ENCODE peak calls at places on chromosomes 6 and 20, in four cellular contexts. E is prostate gland; T is foreskin fibroblast; S is CD8-positive, alpha-beta memory T cell. H is an unnamed sample.

GRCh38 chr20:48769111-48769879 is 58.5 kb downstream of the PREX1 start:
- DNase-seq in E (no peak), T (no peak), S (peak), H (no peak)

GRCh38 chr20:61166324-61166723 is 85.7 kb upstream of the CDH4 start:
- DNase-seq in E (no peak), T (peak), S (no peak), H (no peak)

GRCh38 chr6:143332153-143332845 is 118.2 kb downstream of the ADAT2 start:
- DNase-seq in E (no peak), T (no peak), S (no peak), H (no peak)

GRCh38 chr6:148548065-148548748 is 198.6 kb upstream of the UST start:
- DNase-seq in E (no peak), T (peak), S (no peak), H (no peak)

GRCh38 chr20:4063631-4064030 is 48.3 kb upstream of the RNF24 start:
- DNase-seq in E (no peak), T (peak), S (no peak), H (no peak)

GRCh38 chr6:129730477-129731165 is 20.6 kb upstream of the ARHGAP18 start:
- DNase-seq in E (peak), T (peak), S (no peak), H (no peak)

GRCh38 chr6:96450082-96450759 is 71.4 kb upstream of the UFL1 start:
- DNase-seq in E (no peak), T (no peak), S (no peak), H (no peak)

GRCh38 chr20:41444821-41445220 is 78.2 kb upstream of the EMILIN3 start:
- DNase-seq in E (no peak), T (no peak), S (no peak), H (no peak)

GRCh38 chr20:38167851-38168760 is 3.0 kb upstream of the TGM2 start:
- DNase-seq in E (no peak), T (peak), S (no peak), H (peak)

GRCh38 chr6:15754035-15754705 is 91.3 kb upstream of the DTNBP1 start:
- DNase-seq in E (no peak), T (peak), S (no peak), H (no peak)
- H3K4me3 ChIP-seq in E (no peak), T (no peak), S (no peak), H (no peak)

GRCh38 chr20:54019585-54019984 is 50.8 kb downstream of the BCAS1 start:
- DNase-seq in E (no peak), T (no peak), S (no peak), H (no peak)

GRCh38 chr20:54020348-54020747 is 50.0 kb downstream of the BCAS1 start:
- DNase-seq in E (no peak), T (no peak), S (no peak), H (no peak)

GRCh38 chr20:54015496-54015895 is 54.9 kb downstream of the BCAS1 start:
- DNase-seq in E (no peak), T (no peak), S (no peak), H (no peak)

GRCh38 chr20:54019127-54019526 is 51.3 kb downstream of the BCAS1 start:
- DNase-seq in E (no peak), T (no peak), S (no peak), H (no peak)

GRCh38 chr20:54017846-54018245 is 52.5 kb downstream of the BCAS1 start:
- DNase-seq in E (no peak), T (no peak), S (no peak), H (no peak)
- H3K4me3 ChIP-seq in E (no peak), T (no peak), S (no peak), H (no peak)

GRCh38 chr20:32052792-32053362 is 835 bp downstream of the HCK start:
- DNase-seq in E (no peak), T (no peak), S (no peak), H (no peak)
- H3K4me3 ChIP-seq in E (no peak), T (no peak), S (no peak), H (no peak)

DNA sequence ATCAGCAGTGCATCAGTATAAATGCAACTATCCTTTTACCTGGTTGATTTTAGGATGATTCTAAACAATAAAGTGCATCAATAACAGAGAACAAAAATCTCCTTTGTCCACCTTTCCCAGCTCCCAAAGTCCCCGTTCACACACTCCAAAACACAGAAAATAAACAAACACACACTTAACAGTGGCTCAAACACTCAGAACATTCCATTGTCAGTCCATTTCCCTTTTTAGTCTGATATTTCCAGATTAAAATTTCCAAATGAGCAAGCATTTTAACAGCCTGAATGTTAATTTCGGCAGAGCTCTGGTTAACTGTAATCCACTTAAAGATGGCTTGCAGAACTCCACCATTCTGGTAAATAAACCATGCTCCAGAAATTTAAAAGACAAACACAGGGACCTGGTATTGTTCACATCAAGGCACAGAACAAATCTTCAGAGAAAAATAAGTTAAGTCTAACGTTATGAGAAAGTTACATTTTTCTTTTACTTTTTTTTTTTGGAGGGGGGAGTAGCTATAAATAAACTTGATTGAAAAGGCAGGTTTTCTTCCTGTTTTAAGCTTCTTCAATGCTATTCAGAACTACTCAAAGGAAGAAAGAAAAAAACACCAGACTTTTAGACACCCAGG is 100.8 kb downstream of the DST start:
- DNase-seq in E (no peak), T (no peak), S (no peak), H (no peak)
- H3K4me3 ChIP-seq in E (peak), T (peak), S (peak), H (peak)

GRCh38 chr6:154592199-154592860 is 81.8 kb upstream of the CNKSR3 start:
- DNase-seq in E (no peak), T (no peak), S (no peak), H (no peak)
- H3K4me3 ChIP-seq in E (no peak), T (no peak), S (no peak), H (no peak)

GRCh38 chr20:44827401-44827800 is 17.1 kb upstream of the RIMS4 start:
- DNase-seq in E (no peak), T (no peak), S (no peak), H (no peak)
- H3K4me3 ChIP-seq in E (no peak), T (no peak), S (no peak), H (no peak)

GRCh38 chr20:59010995-59011873 is 4.2 kb upstream of the CTSZ start:
- DNase-seq in E (peak), T (peak), S (no peak), H (peak)
- H3K4me3 ChIP-seq in E (no peak), T (no peak), S (no peak), H (no peak)

DNA sequence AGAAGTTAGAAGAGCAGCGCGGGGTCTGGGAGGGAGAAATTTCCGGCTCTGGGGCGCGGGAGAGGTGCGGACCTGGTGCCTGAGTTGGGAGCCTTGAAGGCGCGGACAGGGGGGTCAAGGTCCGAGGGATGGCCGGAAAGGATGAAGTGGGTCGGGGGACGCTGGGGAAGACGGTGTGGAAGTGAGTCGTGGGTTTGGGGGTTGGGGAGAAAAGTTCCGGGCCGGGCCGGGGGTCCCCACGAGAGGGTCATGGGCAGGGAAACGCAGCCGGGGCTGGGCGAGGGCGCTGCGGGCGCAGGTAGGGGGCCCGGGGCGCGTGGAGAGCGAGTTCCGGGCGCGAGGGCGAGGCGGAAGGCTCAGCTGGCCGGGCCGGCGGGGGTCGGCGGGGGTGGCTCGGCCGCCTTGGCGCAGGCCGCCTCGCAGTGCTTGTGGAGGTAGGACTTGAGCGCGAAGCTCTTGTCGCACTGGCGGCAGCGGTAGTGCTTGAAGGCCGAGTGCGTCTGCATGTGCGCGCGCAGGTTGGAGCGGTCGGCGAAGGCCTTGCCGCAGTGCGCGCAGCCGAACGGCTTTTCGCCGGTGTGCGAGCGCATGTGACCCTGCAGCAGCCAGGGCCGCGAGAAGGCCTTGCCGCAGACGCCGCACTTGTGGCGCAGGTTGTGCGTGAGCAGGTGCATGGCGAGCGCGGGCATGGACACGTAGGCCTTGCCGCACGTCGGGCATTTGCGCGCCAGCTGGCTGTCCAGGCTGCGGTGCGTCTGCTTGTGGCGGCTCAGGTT is 10.5 kb upstream of the SRXN1 start:
- DNase-seq in E (no peak), T (peak), S (no peak), H (no peak)
- H3K4me3 ChIP-seq in E (no peak), T (no peak), S (no peak), H (no peak)

GRCh38 chr6:135163440-135163738 is 17.7 kb upstream of the MYB start:
- DNase-seq in E (no peak), T (no peak), S (no peak), H (no peak)

GRCh38 chr6:135167617-135168016 is 13.5 kb upstream of the MYB start:
- DNase-seq in E (no peak), T (no peak), S (no peak), H (no peak)

GRCh38 chr6:135168766-135169165 is 12.3 kb upstream of the MYB start:
- DNase-seq in E (no peak), T (no peak), S (no peak), H (no peak)

GRCh38 chr6:135165031-135165430 is 16.1 kb upstream of the MYB start:
- DNase-seq in E (no peak), T (no peak), S (no peak), H (no peak)

GRCh38 chr6:135166515-135166914 is 14.6 kb upstream of the MYB start:
- DNase-seq in E (no peak), T (no peak), S (no peak), H (no peak)
- H3K4me3 ChIP-seq in E (no peak), T (no peak), S (no peak), H (no peak)